ENCODE peak calls at places on chromosomes 4 and X, in seven cellular contexts. S is A549; E is mammary epithelial cell; G is ovary; A is cardiac muscle cell; W is heart right ventricle; Q is CD4-positive, alpha-beta memory T cell. T is an unnamed sample.

GRCh38 chrX:9659571-9660195 is 106.0 kb downstream of the GPR143 start:
- DNase-seq in A (peak; percentile 56), S (no peak), Q (no peak), W (no peak), G (no peak), E (no peak), T (no peak)

GRCh38 chr4:103498161-103499070 is 221.4 kb downstream of the TACR3 start:
- DNase-seq in G (no peak), Q (no peak), W (no peak), A (no peak), S (no peak), E (peak; percentile 55), T (no peak)

GRCh38 chr4:97587912-97588311 is 555.4 kb downstream of the STPG2 start:
- DNase-seq in S (no peak), E (peak; percentile 76), G (no peak), Q (no peak), A (no peak), W (no peak), T (no peak)

GRCh38 chr4:28548549-28548948 is 1687.9 kb downstream of the STIM2 start:
- DNase-seq in W (no peak), Q (no peak), A (peak; percentile 7), S (no peak), G (no peak), E (no peak), T (no peak)

GRCh38 chr4:79164961-79165610 is 160.8 kb downstream of the NAA11 start:
- DNase-seq in W (no peak), Q (no peak), S (no peak), A (no peak), G (no peak), E (no peak), T (no peak)

GRCh38 chr4:122503214-122503613 is 46.7 kb upstream of the IL2 start:
- DNase-seq in S (no peak), A (no peak), G (no peak), E (no peak), Q (peak; percentile 36), W (no peak), T (no peak)

GRCh38 chr4:38128478-38129451 is 168.6 kb downstream of the PTTG2 start:
- DNase-seq in W (no peak), E (peak; percentile 100), G (no peak), A (no peak), S (no peak), Q (peak; percentile 62), T (no peak)

GRCh38 chr4:5774416-5775056 is 63.5 kb downstream of the EVC start:
- DNase-seq in G (no peak), E (no peak), A (no peak), W (no peak), Q (no peak), S (no peak), T (no peak)

GRCh38 chrX:52271212-52271611 is 86.5 kb downstream of the MAGED4 start:
- DNase-seq in E (peak; percentile 9), G (no peak), S (no peak), Q (no peak), W (no peak), A (peak; percentile 21), T (no peak)

GRCh38 chrX:72269671-72270251 is 7.3 kb downstream of the RPS4X start:
- DNase-seq in G (no peak), E (peak; percentile 35), S (no peak), W (peak; percentile 4), Q (no peak), A (no peak), T (no peak)

GRCh38 chr4:40197879-40198689 is 1.3 kb downstream of the RHOH start:
- DNase-seq in W (no peak), A (no peak), G (no peak), S (no peak), E (no peak), Q (peak; percentile 80), T (peak; percentile 40)

GRCh38 chr4:40196724-40197281 is at the start of gene RHOH:
- DNase-seq in S (no peak), A (no peak), Q (peak; percentile 83), G (no peak), E (no peak), W (no peak), T (peak; percentile 35)

GRCh38 chr4:40194602-40195161 is 2.1 kb upstream of the RHOH start:
- DNase-seq in G (no peak), W (no peak), A (no peak), S (no peak), Q (peak; percentile 75), E (no peak), T (peak; percentile 23)

GRCh38 chr4:40195182-40196177 is 1.4 kb upstream of the RHOH start:
- DNase-seq in E (no peak), Q (no peak), S (no peak), G (no peak), W (no peak), A (no peak), T (no peak)

DNA sequence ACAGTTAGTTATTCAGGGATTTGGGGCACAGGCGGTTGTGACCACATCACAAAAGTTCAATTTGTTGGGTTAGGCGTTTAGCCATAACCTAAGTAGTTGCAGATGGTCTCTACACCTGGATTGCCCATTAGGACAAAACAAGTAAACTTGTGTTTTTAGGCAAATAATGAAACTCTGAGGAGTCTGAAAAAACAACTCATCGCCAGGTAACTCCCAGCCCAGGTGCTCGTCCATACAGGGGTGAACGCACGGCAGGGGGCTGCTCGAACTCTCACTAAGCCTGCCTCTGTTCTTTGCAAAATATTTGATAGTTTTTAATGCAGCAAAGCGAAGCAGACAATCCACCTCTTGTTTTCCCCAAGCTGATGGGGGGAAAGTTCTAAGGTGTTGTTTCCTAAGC is 571 bp upstream of the RHOH start:
- DNase-seq in E (no peak), G (no peak), S (no peak), W (no peak), Q (no peak), A (no peak), T (no peak)
- H3K4me1 ChIP-seq in E (no peaks in the 10 kb centered on the region), G (peaks cover 2% of the 10 kb centered on the region), S (peaks cover 40% of the 10 kb centered on the region), W (no peaks in the 10 kb centered on the region), Q (peaks cover 43% of the 10 kb centered on the region), A (peaks cover 6% of the 10 kb centered on the region), T (peaks cover 66% of the 10 kb centered on the region)

DNA sequence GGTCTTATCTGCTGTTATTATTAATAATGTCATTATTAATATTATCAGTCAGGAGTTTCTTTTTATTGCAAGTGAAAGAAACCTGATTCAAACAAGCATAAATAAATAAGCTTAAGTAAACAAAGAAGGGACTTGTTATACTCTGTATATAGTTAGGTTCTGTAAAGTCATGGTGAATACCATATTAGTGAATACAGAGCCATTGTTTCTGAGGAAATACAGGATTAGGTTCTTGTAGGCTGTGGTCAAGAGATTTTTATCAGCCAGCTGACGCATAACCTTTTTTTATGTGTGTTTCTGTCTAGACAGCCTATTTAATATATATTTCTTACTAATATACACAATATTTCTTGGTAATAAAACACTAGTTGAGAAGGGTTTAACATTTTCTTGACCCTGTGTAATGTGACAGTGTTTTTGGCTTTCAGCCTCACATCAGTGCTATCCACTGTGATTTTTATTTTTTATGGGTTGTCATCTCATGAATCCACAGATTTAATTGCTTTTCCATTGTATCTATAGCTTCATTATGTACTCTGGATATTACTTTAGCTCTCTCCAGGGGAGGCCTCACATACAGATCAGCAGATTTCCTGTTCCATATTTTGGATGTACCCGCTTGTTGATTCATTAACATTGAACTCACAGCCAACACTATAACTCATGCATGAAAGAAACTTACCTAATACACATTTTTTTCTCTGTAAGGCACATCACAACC is 8.0 kb downstream of the HERC3 start:
- DNase-seq in A (no peak), E (peak; percentile 89), W (no peak), Q (no peak), G (no peak), S (no peak), T (no peak)
- H3K4me1 ChIP-seq in A (peaks cover 51% of the 10 kb centered on the region), E (peaks cover 37% of the 10 kb centered on the region), W (peaks cover 39% of the 10 kb centered on the region), Q (peaks cover 69% of the 10 kb centered on the region), G (peaks cover 3% of the 10 kb centered on the region), S (peaks cover 11% of the 10 kb centered on the region), T (peaks cover 27% of the 10 kb centered on the region)

DNA sequence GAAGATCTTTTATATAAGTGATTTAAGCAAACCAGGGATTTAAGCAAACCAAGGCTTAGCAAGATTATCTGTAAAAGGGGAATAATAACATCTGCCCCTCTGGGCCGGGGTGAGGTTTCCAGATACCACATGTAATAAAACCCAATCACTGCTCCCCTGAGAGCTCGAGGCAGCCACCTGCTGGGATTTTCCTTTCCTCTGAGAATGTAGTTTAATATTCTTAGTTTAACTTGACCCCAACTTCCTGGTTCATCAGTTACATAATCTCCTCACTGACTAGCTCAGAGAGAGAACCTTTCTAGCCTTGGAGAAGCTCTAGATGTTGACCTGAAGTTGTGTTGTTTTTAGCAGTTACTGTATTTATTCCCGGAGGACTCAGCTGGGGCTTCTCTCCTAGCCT is 322.4 kb downstream of the ARHGAP10 start:
- DNase-seq in G (no peak), W (no peak), A (no peak), S (no peak), Q (no peak), E (no peak), T (no peak)
- H3K4me1 ChIP-seq in G (peaks cover 2% of the 10 kb centered on the region), W (peaks cover 51% of the 10 kb centered on the region), A (no peaks in the 10 kb centered on the region), S (peaks cover 4% of the 10 kb centered on the region), Q (peaks cover 86% of the 10 kb centered on the region), E (peaks cover 4% of the 10 kb centered on the region), T (peaks cover 5% of the 10 kb centered on the region)

GRCh38 chr4:2856266-2856665 is 12.6 kb downstream of the ADD1 start:
- DNase-seq in Q (no peak), G (no peak), W (no peak), S (no peak), A (no peak), E (no peak), T (no peak)
- H3K4me1 ChIP-seq in Q (peaks cover 79% of the 10 kb centered on the region), G (peaks cover 24% of the 10 kb centered on the region), W (peaks cover 96% of the 10 kb centered on the region), S (peaks cover 16% of the 10 kb centered on the region), A (peaks cover 46% of the 10 kb centered on the region), E (no peaks in the 10 kb centered on the region), T (peaks cover 18% of the 10 kb centered on the region)

GRCh38 chrX:119638725-119639471 is 32.7 kb upstream of the NKRF start:
- DNase-seq in E (no peak), A (no peak), Q (no peak), W (no peak), S (no peak), G (no peak), T (no peak)

GRCh38 chrX:119636419-119636818 is 30.2 kb upstream of the NKRF start:
- DNase-seq in A (no peak), G (no peak), W (no peak), Q (no peak), E (no peak), S (no peak), T (no peak)

GRCh38 chrX:119643696-119644095 is 37.5 kb upstream of the NKRF start:
- DNase-seq in W (no peak), S (no peak), A (no peak), G (no peak), Q (no peak), E (no peak), T (no peak)

GRCh38 chrX:119635799-119636198 is 29.6 kb upstream of the NKRF start:
- DNase-seq in A (no peak), Q (no peak), G (no peak), W (no peak), S (no peak), E (no peak), T (no peak)

GRCh38 chrX:119640621-119641020 is 34.4 kb upstream of the NKRF start:
- DNase-seq in Q (no peak), S (no peak), A (no peak), W (no peak), E (no peak), G (no peak), T (peak; percentile 51)
- H3K4me1 ChIP-seq in Q (no peaks in the 10 kb centered on the region), S (no peaks in the 10 kb centered on the region), A (no peaks in the 10 kb centered on the region), W (no peaks in the 10 kb centered on the region), E (no peaks in the 10 kb centered on the region), G (no peaks in the 10 kb centered on the region), T (peaks cover 22% of the 10 kb centered on the region)

T was measured in HAP-1.